ENCODE peak calls at places on chromosomes 6 and 20, in five cellular contexts. Y is stomach, U is ovary, B is sigmoid colon, G is H1. Q is an unnamed sample.
A peak's percentile ranks its signal among the peaks of the same experiment; 100 is the strongest.

GRCh38 chr20:47213960-47214359 is 142.5 kb downstream of the ZMYND8 start:
- DNase-seq in U (no peak), Y (no peak), G (no peak), B (no peak), Q (no peak)

GRCh38 chr20:44407402-44408184 is 52.1 kb downstream of the HNF4A start:
- DNase-seq in G (no peak), U (no peak), Y (peak; percentile 78), B (no peak), Q (no peak)

GRCh38 chr6:19789100-19789805 is 47.9 kb upstream of the ID4 start:
- DNase-seq in G (no peak), U (no peak), Y (no peak), B (no peak), Q (no peak)

GRCh38 chr20:63664861-63665594 is 6.9 kb downstream of the RTEL1 start:
- DNase-seq in B (no peak), Y (no peak), G (peak; percentile 82), U (no peak), Q (no peak)

GRCh38 chr20:22711981-22712755 is 127.8 kb upstream of the FOXA2 start:
- DNase-seq in G (no peak), U (no peak), B (no peak), Y (no peak), Q (no peak)

GRCh38 chr20:1280421-1281102 is 14.5 kb downstream of the SNPH start:
- DNase-seq in U (no peak), G (peak; percentile 28), Y (no peak), B (no peak), Q (no peak)

GRCh38 chr20:44720994-44721784 is 6.0 kb downstream of the CCN5 start:
- DNase-seq in Y (peak; percentile 66), U (peak; percentile 73), B (no peak), G (no peak), Q (no peak)

GRCh38 chr6:143432588-143432987 is 17.9 kb downstream of the ADAT2 start:
- DNase-seq in Y (no peak), G (no peak), U (no peak), B (no peak), Q (no peak)

GRCh38 chr6:145263807-145264206 is 471.5 kb downstream of the EPM2A start:
- DNase-seq in B (no peak), G (no peak), Y (no peak), U (no peak), Q (no peak)

GRCh38 chr6:152164957-152165356 is 357.5 kb downstream of the ESR1 start:
- DNase-seq in B (no peak), U (no peak), G (no peak), Y (no peak), Q (no peak)

GRCh38 chr6:152161501-152161900 is 354.0 kb downstream of the ESR1 start:
- DNase-seq in G (no peak), B (no peak), Y (no peak), U (no peak), Q (no peak)

GRCh38 chr6:152154559-152155356 is 347.3 kb downstream of the ESR1 start:
- DNase-seq in Y (no peak), U (no peak), G (no peak), B (no peak), Q (no peak)

GRCh38 chr6:152155792-152156191 is 348.3 kb downstream of the ESR1 start:
- DNase-seq in B (no peak), G (no peak), U (no peak), Y (no peak), Q (no peak)

GRCh38 chr6:152160346-152160745 is 352.9 kb downstream of the ESR1 start:
- DNase-seq in U (no peak), B (no peak), Y (no peak), G (no peak), Q (no peak)
- TF ChIP-seq EP300 in U (no peak), B (no peak), Y (no peak), G (no peak), Q (no peak)

GRCh38 chr20:37392441-37393195 is 46.7 kb downstream of the SRC start:
- DNase-seq in G (no peak), U (no peak), B (no peak), Y (no peak), Q (no peak)

GRCh38 chr20:37395411-37395800 is 49.5 kb downstream of the SRC start:
- DNase-seq in U (no peak), Y (no peak), G (no peak), B (no peak), Q (no peak)

GRCh38 chr20:37393863-37394542 is 48.1 kb downstream of the SRC start:
- DNase-seq in B (peak; percentile 48), G (no peak), Y (no peak), U (no peak), Q (no peak)

GRCh38 chr20:37394543-37395410 is 48.8 kb downstream of the SRC start:
- DNase-seq in B (no peak), U (no peak), G (no peak), Y (no peak), Q (no peak)

GRCh38 chr20:37393196-37393862 is 47.4 kb downstream of the SRC start:
- DNase-seq in Y (no peak), B (no peak), G (no peak), U (no peak), Q (no peak)
- H3K36me3 ChIP-seq in Y (peaks cover 23% of the 10 kb centered on the region), B (peaks cover 43% of the 10 kb centered on the region), G (no peaks in the 10 kb centered on the region), U (no peaks in the 10 kb centered on the region), Q (peaks cover 70% of the 10 kb centered on the region)

GRCh38 chr20:58228484-58229197 is at the start of gene ANKRD60:
- DNase-seq in G (peak; percentile 82), Y (no peak), U (no peak), B (peak; percentile 59), Q (no peak)
- TF ChIP-seq CTCF in G (no peak), Y (no peak), U (no peak), B (no peak), Q (no peak)

GRCh38 chr6:35722121-35722761 is 14.6 kb upstream of the ARMC12 start:
- DNase-seq in B (peak; percentile 88), Y (peak; percentile 82), U (peak; percentile 86), G (no peak), Q (peak; percentile 64)
- TF ChIP-seq EP300 in B (peak; percentile 67), Y (peak; percentile 84), U (no peak), G (no peak), Q (peak; percentile 89)

GRCh38 chr6:32977953-32978324 is 9.5 kb downstream of the BRD2 start:
- DNase-seq in Y (no peak), B (no peak), U (no peak), G (no peak), Q (no peak)

GRCh38 chr6:32979720-32980487 is 11.5 kb downstream of the BRD2 start:
- DNase-seq in G (no peak), U (no peak), Y (no peak), B (no peak), Q (no peak)

GRCh38 chr6:32976334-32977069 is 8.1 kb downstream of the BRD2 start:
- DNase-seq in Y (no peak), B (no peak), U (no peak), G (no peak), Q (no peak)

GRCh38 chr6:32975886-32976285 is 7.5 kb downstream of the BRD2 start:
- DNase-seq in B (no peak), U (no peak), Y (no peak), G (no peak), Q (no peak)

DNA sequence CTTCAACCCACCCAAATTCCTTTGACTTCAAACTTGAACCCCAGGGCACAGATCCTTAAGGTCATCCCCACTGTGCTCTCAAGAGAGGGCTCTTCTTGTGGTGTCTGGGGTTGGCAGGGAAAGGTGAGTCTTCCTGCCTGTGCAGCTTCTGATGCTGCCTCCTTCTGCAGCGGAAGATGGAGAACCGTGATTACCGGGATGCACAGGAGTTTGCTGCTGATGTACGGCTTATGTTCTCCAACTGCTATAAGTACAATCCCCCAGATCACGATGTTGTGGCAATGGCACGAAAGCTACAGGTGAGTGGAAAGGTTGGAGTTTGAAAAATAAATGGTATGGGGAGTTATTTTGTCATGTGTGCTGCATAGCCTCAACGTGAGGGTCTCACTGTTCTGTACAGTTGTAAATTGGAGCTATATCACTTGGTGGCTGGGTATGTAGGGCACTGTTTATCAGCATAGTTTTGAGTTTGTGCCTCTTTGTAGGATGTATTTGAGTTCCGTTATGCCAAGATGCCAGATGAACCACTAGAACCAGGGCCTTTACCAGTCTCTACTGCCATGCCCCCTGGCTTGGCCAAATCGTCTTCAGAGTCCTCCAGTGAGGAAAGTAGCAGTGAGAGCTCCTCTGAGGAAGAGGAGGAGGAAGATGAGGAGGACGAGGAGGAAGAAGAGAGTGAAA is 9.0 kb downstream of the BRD2 start:
- DNase-seq in B (no peak), G (no peak), Y (no peak), U (no peak), Q (no peak)
- H3K36me3 ChIP-seq in B (peaks cover 87% of the 10 kb centered on the region), G (peaks cover 62% of the 10 kb centered on the region), Y (peaks cover 85% of the 10 kb centered on the region), U (peaks cover 3% of the 10 kb centered on the region), Q (peaks cover 9% of the 10 kb centered on the region)

GRCh38 chr20:20820104-20820503 is 107.7 kb upstream of the RALGAPA2 start:
- DNase-seq in G (peak; percentile 69), U (no peak), B (no peak), Y (peak; percentile 37), Q (no peak)
- TF ChIP-seq CTCF in G (peak; percentile 42), U (no peak), B (no peak), Y (no peak), Q (no peak)

GRCh38 chr6:137823826-137824501 is 43.1 kb upstream of the TNFAIP3 start:
- DNase-seq in Y (peak; percentile 32), G (no peak), B (peak; percentile 93), U (peak; percentile 45), Q (no peak)
- TF ChIP-seq EP300 in Y (peak; percentile 77), G (no peak), B (peak; percentile 98), U (no peak), Q (no peak)

GRCh38 chr6:2086328-2087008 is 158.9 kb downstream of the GMDS start:
- DNase-seq in Y (no peak), B (no peak), G (no peak), U (no peak), Q (no peak)
- H3K36me3 ChIP-seq in Y (no peaks in the 10 kb centered on the region), B (no peaks in the 10 kb centered on the region), G (no peaks in the 10 kb centered on the region), U (no peaks in the 10 kb centered on the region), Q (no peaks in the 10 kb centered on the region)